ENCODE peak calls at places on chromosomes 2 and 18, in seven cellular contexts. G is fibroblast of lung; L is tibial artery; C is SK-N-MC; I is GM23248; N is Peyer's patch; J is effector memory CD4-positive, alpha-beta T cell. H is an unnamed sample.
A peak's percentile ranks its signal among the peaks of the same experiment; 100 is the strongest.

GRCh38 chr2:46548103-46548486 is 68.7 kb downstream of the TMEM247 start:
- DNase-seq in G (no peak), L (no peak), C (no peak), I (no peak), N (no peak), J (no peak), H (no peak)

GRCh38 chr2:99240431-99240830 is 15.0 kb downstream of the LYG2 start:
- DNase-seq in G (no peak), L (no peak), C (no peak), I (no peak), N (no peak), J (no peak), H (no peak)

GRCh38 chr2:228628682-228629081 is 447.2 kb upstream of the SPHKAP start:
- DNase-seq in G (no peak), L (no peak), C (no peak), I (no peak), N (no peak), J (no peak), H (no peak)

GRCh38 chr2:236366406-236366805 is 102.2 kb upstream of the ASB18 start:
- DNase-seq in G (peak; percentile 4), L (no peak), C (no peak), I (no peak), N (no peak), J (no peak), H (no peak)

GRCh38 chr2:65057391-65058052 is 1.3 kb downstream of the CEP68 start:
- DNase-seq in G (peak; percentile 66), L (no peak), C (no peak), I (peak; percentile 42), N (no peak), J (peak; percentile 37), H (peak; percentile 46)

GRCh38 chr2:15672961-15673918 is 81.6 kb downstream of the DDX1 start:
- DNase-seq in G (no peak), L (no peak), C (no peak), I (no peak), N (no peak), J (no peak), H (no peak)

GRCh38 chr18:64720781-64721464 is 572.0 kb upstream of the LINC00305 start:
- DNase-seq in G (no peak), L (no peak), C (no peak), I (no peak), N (no peak), J (no peak), H (no peak)

GRCh38 chr2:59985923-59986322 is 567.5 kb downstream of the BCL11A start:
- DNase-seq in G (no peak), L (no peak), C (no peak), I (no peak), N (no peak), J (no peak), H (no peak)

GRCh38 chr2:20487392-20488135 is 40.7 kb downstream of the RHOB start:
- DNase-seq in G (no peak), L (peak; percentile 9), C (no peak), I (no peak), N (no peak), J (no peak), H (no peak)

GRCh38 chr2:145752091-145752806 is 1232.3 kb upstream of the ZEB2 start:
- DNase-seq in G (peak; percentile 85), L (peak; percentile 27), C (peak; percentile 86), I (peak; percentile 86), N (no peak), J (no peak), H (peak; percentile 79)

GRCh38 chr18:49819768-49820662 is 6.7 kb upstream of the ACAA2 start:
- DNase-seq in G (peak; percentile 46), L (no peak), C (no peak), I (no peak), N (no peak), J (peak; percentile 45), H (no peak)

GRCh38 chr2:201580486-201580885 is 62.8 kb downstream of the TMEM237 start:
- DNase-seq in G (peak; percentile 80), L (no peak), C (peak; percentile 5), I (peak; percentile 74), N (no peak), J (no peak), H (no peak)

GRCh38 chr2:141200191-141200590 is 930.6 kb downstream of the LRP1B start:
- DNase-seq in G (peak; percentile 79), L (no peak), C (no peak), I (no peak), N (no peak), J (no peak), H (no peak)

GRCh38 chr2:226673314-226673723 is 126.3 kb downstream of the IRS1 start:
- DNase-seq in G (peak; percentile 96), L (no peak), C (peak; percentile 88), I (peak; percentile 95), N (peak; percentile 60), J (no peak), H (no peak)

GRCh38 chr2:123363076-123363475 is 662.0 kb upstream of the CNTNAP5 start:
- DNase-seq in G (no peak), L (no peak), C (no peak), I (no peak), N (no peak), J (no peak), H (no peak)

GRCh38 chr2:123362671-123363070 is 662.4 kb upstream of the CNTNAP5 start:
- DNase-seq in G (no peak), L (no peak), C (no peak), I (no peak), N (no peak), J (no peak), H (no peak)

GRCh38 chr2:123363826-123364225 is 661.3 kb upstream of the CNTNAP5 start:
- DNase-seq in G (no peak), L (no peak), C (no peak), I (no peak), N (no peak), J (no peak), H (no peak)

DNA sequence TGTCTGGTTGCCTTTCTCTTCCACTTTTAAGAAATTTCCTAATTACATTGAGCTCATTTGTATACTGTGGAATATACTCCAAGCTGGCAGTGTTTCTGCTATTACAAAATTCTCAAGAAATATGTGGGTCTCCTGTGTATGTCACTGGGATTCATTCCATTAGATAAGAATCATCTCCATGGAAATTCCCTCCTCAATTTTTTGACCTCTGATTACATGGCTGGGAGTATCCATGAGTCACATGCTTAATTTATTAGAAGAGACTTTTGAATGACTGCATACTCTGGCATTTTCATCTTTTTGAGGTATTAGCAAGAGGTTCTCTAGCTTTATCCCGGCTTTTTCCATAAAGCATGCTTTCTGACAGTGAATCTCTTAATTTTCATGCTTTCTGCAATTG is 665.5 kb upstream of the CNTNAP5 start:
- DNase-seq in G (no peak), L (no peak), C (no peak), I (no peak), N (no peak), J (no peak), H (no peak)
- H3K9me3 ChIP-seq in G (no peaks in the 10 kb centered on the region), L (no peaks in the 10 kb centered on the region), C (peaks cover 4% of the 10 kb centered on the region), I (peaks cover 3% of the 10 kb centered on the region), N (no peaks in the 10 kb centered on the region), J (no peaks in the 10 kb centered on the region), H (no peaks in the 10 kb centered on the region)

GRCh38 chr2:89833780-89834117 is 1142.3 kb downstream of the RPIA start:
- DNase-seq in G (peak; percentile 39), L (no peak), C (no peak), I (no peak), N (no peak), J (no peak), H (no peak)
- H3K9me3 ChIP-seq in G (peaks cover 18% of the 10 kb centered on the region), L (peaks cover 67% of the 10 kb centered on the region), C (peaks cover 16% of the 10 kb centered on the region), I (peaks cover 2% of the 10 kb centered on the region), N (no peaks in the 10 kb centered on the region), J (peaks cover 44% of the 10 kb centered on the region), H (no peaks in the 10 kb centered on the region)

DNA sequence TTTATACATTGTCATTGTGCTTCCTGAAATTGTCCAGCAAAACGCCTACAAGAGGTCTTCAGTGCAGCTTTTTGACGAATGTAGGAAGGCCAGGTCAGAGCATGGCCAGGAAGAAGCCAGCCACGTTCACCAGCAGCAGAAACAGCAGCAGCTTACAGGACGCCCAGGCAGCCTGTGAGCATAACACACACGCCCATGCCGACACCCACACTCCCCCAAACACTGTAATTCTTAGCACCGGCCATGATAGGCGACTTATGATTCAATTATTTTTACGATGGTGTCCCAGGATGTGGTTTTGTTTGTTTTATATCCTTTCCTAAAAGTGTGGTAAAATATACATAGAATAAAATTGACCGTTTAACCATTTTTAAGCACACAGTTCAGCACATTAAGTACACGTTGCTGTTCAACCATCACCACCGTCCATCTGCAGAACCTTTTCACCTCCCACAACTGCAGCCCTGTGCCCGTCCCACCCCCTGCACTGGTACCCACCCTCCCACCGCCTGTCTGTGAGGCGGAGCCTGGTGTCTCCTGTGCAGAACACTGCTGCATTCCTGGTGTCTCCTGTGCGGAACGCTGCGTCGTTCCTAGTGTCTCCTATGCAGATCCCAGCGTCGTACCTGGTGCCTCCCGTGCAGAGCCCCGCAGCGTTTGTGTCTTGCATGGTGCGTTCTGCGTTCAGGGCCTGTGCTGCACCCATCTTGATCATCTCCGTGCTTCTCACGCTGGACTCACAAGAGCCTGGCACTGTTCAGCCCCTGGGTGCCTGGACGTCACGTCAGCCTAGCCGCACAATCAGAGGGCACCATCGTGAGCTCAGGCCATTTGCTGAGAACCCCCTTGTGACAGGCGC is 248.8 kb upstream of the SALL3 start:
- DNase-seq in G (no peak), L (no peak), C (no peak), I (no peak), N (no peak), J (no peak), H (no peak)
- H3K9me3 ChIP-seq in G (no peaks in the 10 kb centered on the region), L (no peaks in the 10 kb centered on the region), C (no peaks in the 10 kb centered on the region), I (no peaks in the 10 kb centered on the region), N (no peaks in the 10 kb centered on the region), J (no peaks in the 10 kb centered on the region), H (no peaks in the 10 kb centered on the region)

GRCh38 chr2:82172483-82172882 is 1867.9 kb upstream of the LRRTM1 start:
- DNase-seq in G (no peak), L (no peak), C (no peak), I (no peak), N (no peak), J (no peak), H (no peak)
- H3K9me3 ChIP-seq in G (no peaks in the 10 kb centered on the region), L (no peaks in the 10 kb centered on the region), C (no peaks in the 10 kb centered on the region), I (peaks cover 4% of the 10 kb centered on the region), N (no peaks in the 10 kb centered on the region), J (peaks cover 2% of the 10 kb centered on the region), H (no peaks in the 10 kb centered on the region)

DNA sequence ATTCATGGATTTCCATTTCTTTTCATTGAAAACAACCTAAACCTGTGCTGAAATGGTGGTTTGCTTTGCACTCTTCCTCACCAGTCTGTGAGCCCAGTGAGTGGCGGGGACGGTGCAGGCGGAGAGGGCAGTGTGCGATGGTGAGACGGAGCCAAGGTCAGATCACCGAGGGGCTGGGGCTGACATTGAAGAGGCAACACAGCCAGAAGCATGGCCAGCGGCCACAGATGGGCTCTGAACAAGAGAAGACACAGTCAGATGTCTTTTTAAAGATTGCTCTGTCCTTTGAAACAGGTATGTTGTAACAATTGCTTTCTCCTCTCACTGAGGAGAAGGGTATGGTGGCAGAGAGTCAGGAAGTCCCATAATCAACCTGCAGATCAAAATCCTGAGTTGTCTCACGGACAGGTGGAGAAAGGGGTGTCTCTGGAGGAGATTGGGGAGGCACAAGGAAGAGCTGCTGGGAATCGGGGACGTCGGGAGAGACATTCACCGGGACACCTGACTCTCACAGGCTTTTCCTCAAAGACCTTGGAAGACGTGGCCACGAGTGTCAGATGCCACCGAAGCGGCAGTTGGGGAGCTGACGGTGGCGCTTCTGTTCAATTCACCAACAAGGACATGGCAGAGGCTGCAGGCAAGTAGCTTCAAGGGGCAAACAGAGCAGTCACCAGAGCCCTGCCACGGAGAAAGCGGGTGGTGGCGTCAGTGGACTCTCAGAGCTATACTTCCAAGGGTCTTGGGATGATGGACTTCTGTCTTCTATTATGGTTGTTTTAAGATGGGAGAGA is 12.1 kb upstream of the ZNF516 start:
- DNase-seq in G (no peak), L (no peak), C (no peak), I (no peak), N (no peak), J (no peak), H (no peak)
- H3K9me3 ChIP-seq in G (no peaks in the 10 kb centered on the region), L (no peaks in the 10 kb centered on the region), C (no peaks in the 10 kb centered on the region), I (no peaks in the 10 kb centered on the region), N (no peaks in the 10 kb centered on the region), J (no peaks in the 10 kb centered on the region), H (no peaks in the 10 kb centered on the region)